ENCODE peak calls at places on chromosomes 2 and 18, in four cellular contexts. O, B, X and M are unnamed samples.
A peak's percentile ranks its signal among the peaks of the same experiment; 100 is the strongest.

GRCh38 chr2:149029312-149029965 is 9.1 kb upstream of the LYPD6B start:
- DNase-seq in O (no peak), B (no peak), X (no peak), M (no peak)

GRCh38 chr2:20617892-20618467 is 32.9 kb downstream of the HS1BP3 start:
- DNase-seq in O (peak; percentile 96), B (no peak), X (peak; percentile 13), M (peak; percentile 100)

GRCh38 chr2:10235099-10235908 is 67.4 kb upstream of the HPCAL1 start:
- DNase-seq in O (no peak), B (no peak), X (no peak), M (no peak)

GRCh38 chr2:6368271-6368670 is 497.4 kb downstream of the CMPK2 start:
- DNase-seq in O (no peak), B (no peak), X (no peak), M (peak; percentile 76)

GRCh38 chr18:12336887-12337286 is 28.8 kb downstream of the TUBB6 start:
- DNase-seq in O (no peak), B (no peak), X (no peak), M (peak; percentile 86)

GRCh38 chr2:132582360-132582759 is 87.6 kb downstream of the LYPD1 start:
- DNase-seq in O (no peak), B (no peak), X (no peak), M (no peak)

GRCh38 chr2:135183822-135184221 is 131.7 kb downstream of the RAB3GAP1 start:
- DNase-seq in O (no peak), B (no peak), X (no peak), M (no peak)

GRCh38 chr2:8625399-8626283 is 56.2 kb upstream of the ID2 start:
- DNase-seq in O (no peak), B (no peak), X (no peak), M (no peak)

GRCh38 chr2:128600606-128601297 is 282.1 kb upstream of the HS6ST1 start:
- DNase-seq in O (no peak), B (no peak), X (no peak), M (no peak)

GRCh38 chr18:49618741-49619392 is 57.0 kb downstream of the LIPG start:
- DNase-seq in O (no peak), B (no peak), X (no peak), M (no peak)

GRCh38 chr2:240590681-240591111 is 4.2 kb downstream of the CAPN10 start:
- DNase-seq in O (no peak), B (no peak), X (no peak), M (no peak)

GRCh38 chr2:209331291-209331844 is 92.5 kb upstream of the MAP2 start:
- DNase-seq in O (no peak), B (no peak), X (peak; percentile 4), M (peak; percentile 21)

GRCh38 chr2:218202266-218202665 is 14.7 kb upstream of the ARPC2 start:
- DNase-seq in O (no peak), B (no peak), X (no peak), M (no peak)

GRCh38 chr18:70195852-70196434 is 9.5 kb downstream of the RTTN start:
- DNase-seq in O (no peak), B (no peak), X (no peak), M (peak; percentile 57)

GRCh38 chr2:8535821-8536685 is 145.8 kb upstream of the ID2 start:
- DNase-seq in O (no peak), B (no peak), X (no peak), M (no peak)

GRCh38 chr18:3541549-3542386 is 91.8 kb downstream of the TGIF1 start:
- DNase-seq in O (no peak), B (no peak), X (no peak), M (no peak)

GRCh38 chr18:2917255-2918047 is 70.6 kb downstream of the EMILIN2 start:
- DNase-seq in O (peak; percentile 15), B (no peak), X (no peak), M (no peak)

GRCh38 chr18:43312891-43313290 is 35.6 kb upstream of the SYT4 start:
- DNase-seq in O (no peak), B (no peak), X (no peak), M (peak; percentile 27)

GRCh38 chr2:47904903-47905453 is 1.3 kb downstream of the FBXO11 start:
- DNase-seq in O (peak; percentile 27), B (no peak), X (no peak), M (no peak)

GRCh38 chr2:86645752-86646151 is 22.1 kb upstream of the RNF103 start:
- DNase-seq in O (no peak), B (no peak), X (no peak), M (no peak)

GRCh38 chr2:27803046-27803445 is 31.5 kb downstream of the MRPL33 start:
- DNase-seq in O (no peak), B (no peak), X (no peak), M (no peak)

GRCh38 chr18:35619468-35619867 is 37.9 kb downstream of the GALNT1 start:
- DNase-seq in O (peak; percentile 67), B (no peak), X (no peak), M (peak; percentile 36)

GRCh38 chr2:95006661-95007060 is 18.8 kb upstream of the MAL start:
- DNase-seq in O (no peak), B (no peak), X (no peak), M (no peak)

GRCh38 chr18:42814618-42815017 is 300.9 kb downstream of the RIT2 start:
- DNase-seq in O (no peak), B (no peak), X (no peak), M (no peak)

GRCh38 chr18:46169464-46169941 is 65.3 kb downstream of the HAUS1 start:
- DNase-seq in O (no peak), B (no peak), X (no peak), M (peak; percentile 74)

GRCh38 chr18:5197032-5197434 is at the start of gene AKAIN1:
- DNase-seq in O (peak; percentile 2), B (no peak), X (no peak), M (peak; percentile 25)

GRCh38 chr2:88085099-88085498 is 17.5 kb downstream of the SMYD1 start:
- DNase-seq in O (no peak), B (no peak), X (no peak), M (no peak)

GRCh38 chr2:69915050-69915945 is at the start of gene MXD1:
- DNase-seq in O (no peak), B (no peak), X (no peak), M (peak; percentile 19)

GRCh38 chr18:48994044-48994651 is 43.4 kb upstream of the SMAD7 start:
- DNase-seq in O (no peak), B (no peak), X (no peak), M (peak; percentile 97)

GRCh38 chr18:48734460-48734859 is 195.6 kb downstream of the CTIF start:
- DNase-seq in O (no peak), B (no peak), X (no peak), M (no peak)

GRCh38 chr2:171154348-171154747 is 6.3 kb downstream of the TLK1 start:
- DNase-seq in O (no peak), B (no peak), X (no peak), M (peak; percentile 33)